ENCODE peak calls at places on chromosomes 1 and 21, in ten cellular contexts. V, U, I, A, E, Q, B, J, Z and H are unnamed samples.
A peak's percentile ranks its signal among the peaks of the same experiment; 100 is the strongest.

GRCh38 chr1:113133038-113133437 is 60.0 kb downstream of the LRIG2 start:
- DNase-seq in V (no peak), U (no peak), I (no peak), A (no peak), E (no peak), Q (no peak), B (no peak), J (no peak), Z (no peak), H (no peak)

GRCh38 chr1:38558476-38559179 is 300.9 kb downstream of the RRAGC start:
- DNase-seq in V (no peak), U (no peak), I (no peak), A (no peak), E (no peak), Q (no peak), B (no peak), J (no peak), Z (peak; percentile 71), H (no peak)

GRCh38 chr1:11744287-11744686 is 8.4 kb downstream of the AGTRAP start:
- DNase-seq in V (no peak), U (no peak), I (no peak), A (no peak), E (no peak), Q (no peak), B (no peak), J (no peak), Z (no peak), H (peak; percentile 43)

GRCh38 chr1:31063636-31064035 is 1.9 kb downstream of the PUM1 start:
- DNase-seq in V (no peak), U (no peak), I (no peak), A (no peak), E (peak; percentile 44), Q (no peak), B (peak; percentile 31), J (no peak), Z (no peak), H (peak; percentile 53)

GRCh38 chr1:53390261-53390660 is 62.4 kb upstream of the LRP8 start:
- DNase-seq in V (peak; percentile 58), U (no peak), I (no peak), A (no peak), E (no peak), Q (no peak), B (no peak), J (peak; percentile 33), Z (no peak), H (no peak)

GRCh38 chr21:45818276-45818903 is 163.2 kb upstream of the COL6A1 start:
- DNase-seq in V (no peak), U (no peak), I (peak; percentile 59), A (peak; percentile 79), E (peak; percentile 62), Q (no peak), B (peak; percentile 81), J (no peak), Z (no peak), H (peak; percentile 87)

GRCh38 chr1:172134087-172134731 is 286.3 kb upstream of the C1orf105 start:
- DNase-seq in V (no peak), U (no peak), I (peak; percentile 63), A (no peak), E (peak; percentile 83), Q (no peak), B (no peak), J (no peak), Z (no peak), H (no peak)

GRCh38 chr1:111214086-111214801 is 13.3 kb upstream of the CHI3L2 start:
- DNase-seq in V (no peak), U (no peak), I (peak; percentile 87), A (no peak), E (peak; percentile 86), Q (no peak), B (no peak), J (no peak), Z (no peak), H (no peak)

GRCh38 chr1:6347641-6348487 is 45.7 kb downstream of the ACOT7 start:
- DNase-seq in V (peak; percentile 77), U (peak; percentile 44), I (peak; percentile 53), A (no peak), E (no peak), Q (peak; percentile 57), B (peak; percentile 51), J (peak; percentile 58), Z (no peak), H (peak; percentile 95)

GRCh38 chr1:203287896-203288295 is 17.4 kb upstream of the BTG2 start:
- DNase-seq in V (no peak), U (no peak), I (no peak), A (no peak), E (no peak), Q (no peak), B (no peak), J (no peak), Z (no peak), H (no peak)

DNA sequence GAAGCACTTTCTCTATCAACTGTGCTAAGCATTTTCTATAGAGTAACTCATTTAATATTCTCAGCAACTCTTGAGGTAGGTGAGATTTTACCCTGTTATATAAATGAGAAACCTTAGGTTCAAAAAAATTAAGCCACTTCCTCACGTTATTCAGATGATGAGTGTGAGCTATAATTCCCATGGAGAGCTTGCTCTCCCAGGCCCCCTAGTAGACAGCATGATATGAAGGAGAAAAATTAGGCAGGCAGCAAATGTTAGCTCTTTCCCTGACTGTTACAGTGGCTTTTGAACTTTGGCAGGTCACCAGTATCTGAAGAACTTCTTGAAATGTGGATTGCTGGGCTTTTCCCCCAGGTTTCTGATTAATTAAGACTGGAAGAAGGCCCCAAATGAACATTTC is 753.1 kb downstream of the NCAM2 start:
- DNase-seq in V (no peak), U (no peak), I (peak; percentile 1), A (no peak), E (no peak), Q (no peak), B (no peak), J (peak; percentile 26), Z (no peak), H (no peak)
- TF ChIP-seq CTCF in V (no peak), U (no peak), I (peak; percentile 45), A (peak; percentile 84), E (peak; percentile 30), Q (no peak), B (no peak), J (peak; percentile 37), Z (no peak), H (no peak)

DNA sequence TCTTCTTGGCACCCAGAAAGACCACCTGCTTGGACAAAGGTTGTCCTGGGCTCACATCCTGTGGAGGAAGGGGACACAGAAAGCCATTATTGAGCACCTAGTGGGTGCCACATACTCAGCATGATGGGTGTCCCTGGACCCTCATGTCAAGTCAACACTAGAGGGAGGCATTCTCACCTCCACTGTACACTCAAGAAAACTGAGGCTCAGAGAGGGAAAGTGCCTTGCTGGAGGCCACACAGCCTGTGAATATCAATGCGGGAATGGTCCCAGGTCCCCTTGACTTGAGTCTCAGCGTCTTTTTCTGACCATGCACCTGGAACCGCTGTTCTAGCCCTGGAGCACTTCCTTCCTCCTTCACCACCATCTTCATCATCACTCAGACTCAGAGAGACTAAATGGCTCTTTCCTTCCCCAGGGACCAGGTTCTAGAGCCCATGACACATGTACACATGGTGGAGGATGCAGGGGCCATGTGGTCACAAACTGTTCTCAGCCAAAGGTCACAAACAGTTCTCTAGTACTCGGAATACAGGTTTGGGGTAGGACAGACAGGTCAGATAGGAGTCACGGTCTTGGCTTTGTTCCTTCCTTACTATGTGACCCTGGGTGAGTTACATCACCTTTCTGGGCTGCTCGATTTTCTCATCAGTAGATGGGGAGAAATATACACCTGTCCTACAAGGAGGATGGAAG is 89.2 kb upstream of the WNT4 start:
- DNase-seq in V (no peak), U (no peak), I (no peak), A (no peak), E (no peak), Q (no peak), B (no peak), J (no peak), Z (no peak), H (peak; percentile 73)
- TF ChIP-seq CTCF in V (no peak), U (peak; percentile 2), I (no peak), A (no peak), E (no peak), Q (no peak), B (no peak), J (no peak), Z (no peak), H (no peak)

GRCh38 chr1:64471218-64471719 is 1.3 kb downstream of the CACHD1 start:
- DNase-seq in V (peak; percentile 47), U (peak; percentile 37), I (peak; percentile 27), A (peak; percentile 12), E (peak; percentile 2), Q (no peak), B (peak; percentile 9), J (peak; percentile 63), Z (peak; percentile 80), H (peak; percentile 94)

GRCh38 chr1:64470670-64471217 is 815 bp downstream of the CACHD1 start:
- DNase-seq in V (peak; percentile 55), U (peak; percentile 26), I (peak; percentile 20), A (no peak), E (peak; percentile 8), Q (no peak), B (peak; percentile 17), J (peak; percentile 51), Z (peak; percentile 68), H (peak; percentile 94)

GRCh38 chr1:64469121-64469520 is 808 bp upstream of the CACHD1 start:
- DNase-seq in V (no peak), U (no peak), I (peak; percentile 31), A (no peak), E (peak; percentile 17), Q (no peak), B (no peak), J (no peak), Z (no peak), H (no peak)

GRCh38 chr1:64469614-64469976 is 334 bp upstream of the CACHD1 start:
- DNase-seq in V (no peak), U (no peak), I (peak; percentile 39), A (no peak), E (peak; percentile 26), Q (no peak), B (peak; percentile 8), J (no peak), Z (no peak), H (peak; percentile 85)

DNA sequence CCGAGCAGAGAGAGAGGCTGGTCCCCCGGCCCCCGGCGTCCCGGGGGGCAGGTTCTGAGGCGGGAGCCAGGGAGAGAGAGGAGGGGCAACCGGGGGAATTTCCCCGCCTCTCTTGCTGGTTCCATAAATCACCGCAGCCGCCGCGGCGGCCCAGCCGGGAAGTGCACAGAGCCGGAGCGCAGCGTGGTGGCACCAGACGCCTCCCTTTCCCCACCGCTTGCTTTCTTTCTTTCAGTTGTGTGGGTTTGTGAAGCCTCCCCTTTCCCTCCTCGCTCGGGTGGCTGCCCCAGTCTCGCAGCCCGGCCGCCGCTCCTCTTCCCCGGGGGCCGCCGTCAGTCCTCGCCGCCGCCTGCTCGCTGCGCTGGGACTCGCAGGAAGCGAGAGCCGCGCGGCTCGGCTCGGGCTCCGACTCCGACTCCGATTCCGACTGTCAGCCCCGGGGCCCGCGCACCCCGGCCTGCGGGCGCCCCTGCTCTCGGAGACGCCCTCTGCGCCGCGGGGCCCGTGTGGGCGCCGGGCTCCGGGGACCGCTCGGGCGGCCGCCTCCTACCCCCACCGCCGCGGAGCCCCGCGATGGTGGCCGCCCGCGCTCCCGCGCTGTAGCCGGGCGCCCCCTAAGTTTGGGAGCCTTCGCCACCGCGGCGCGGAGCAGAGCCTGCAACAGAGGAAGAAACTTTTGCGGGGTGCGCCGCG is at the start of gene CACHD1:
- DNase-seq in V (peak; percentile 69), U (peak; percentile 66), I (peak; percentile 77), A (peak; percentile 74), E (peak; percentile 47), Q (no peak), B (peak; percentile 78), J (peak; percentile 86), Z (peak; percentile 89), H (peak; percentile 98)
- TF ChIP-seq CTCF in V (no peak), U (peak; percentile 24), I (peak; percentile 36), A (peak; percentile 42), E (peak; percentile 47), Q (peak; percentile 40), B (peak; percentile 42), J (no peak), Z (peak; percentile 47), H (peak; percentile 9)

GRCh38 chr1:160837558-160838205 is 25.0 kb downstream of the CD244 start:
- DNase-seq in V (peak; percentile 72), U (no peak), I (peak; percentile 29), A (peak; percentile 57), E (peak; percentile 29), Q (peak; percentile 82), B (peak; percentile 6), J (no peak), Z (no peak), H (no peak)
- TF ChIP-seq CTCF in V (peak; percentile 65), U (no peak), I (no peak), A (no peak), E (no peak), Q (peak; percentile 65), B (no peak), J (no peak), Z (peak; percentile 24), H (no peak)